ENCODE peak calls at places on chromosomes 16 and 17, in ten cellular contexts. One of them, this sample, is unnamed.

GRCh38 chr16:66740010-66740409 is 11.4 kb downstream of the DYNC1LI2 start:
- DNase-seq in KBM-7: peak; percentile 74
- DNase-seq in CD14-positive monocyte: no peak
- DNase-seq in astrocyte of the spinal cord: peak; percentile 59
- DNase-seq in amniotic stem cell: no peak
- DNase-seq in COR-L47: no peak
- DNase-seq in thoracic aorta: no peak
- DNase-seq in NCI-H1048: no peak
- DNase-seq in NCI-H1092: no peak
- DNase-seq in NCI-H1105 treated with DMSO at 0.1 percent for 48 hours: peak; percentile 10
- DNase-seq in this sample: no peak

GRCh38 chr16:29757950-29758466 is 12.2 kb upstream of the C16orf54 start:
- DNase-seq in KBM-7: peak; percentile 37
- DNase-seq in CD14-positive monocyte: no peak
- DNase-seq in astrocyte of the spinal cord: peak; percentile 36
- DNase-seq in amniotic stem cell: peak; percentile 32
- DNase-seq in COR-L47: no peak
- DNase-seq in thoracic aorta: no peak
- DNase-seq in NCI-H1048: no peak
- DNase-seq in NCI-H1092: no peak
- DNase-seq in NCI-H1105 treated with DMSO at 0.1 percent for 48 hours: no peak
- DNase-seq in this sample: no peak

GRCh38 chr17:34308376-34308775 is 10.9 kb upstream of the CCL8 start:
- DNase-seq in KBM-7: no peak
- DNase-seq in CD14-positive monocyte: no peak
- DNase-seq in astrocyte of the spinal cord: no peak
- DNase-seq in amniotic stem cell: no peak
- DNase-seq in COR-L47: no peak
- DNase-seq in thoracic aorta: no peak
- DNase-seq in NCI-H1048: no peak
- DNase-seq in NCI-H1092: no peak
- DNase-seq in NCI-H1105 treated with DMSO at 0.1 percent for 48 hours: no peak
- DNase-seq in this sample: no peak

GRCh38 chr17:63524051-63524450 is 893 bp downstream of the KCNH6 start:
- DNase-seq in KBM-7: no peak
- DNase-seq in CD14-positive monocyte: no peak
- DNase-seq in astrocyte of the spinal cord: no peak
- DNase-seq in amniotic stem cell: no peak
- DNase-seq in COR-L47: no peak
- DNase-seq in thoracic aorta: no peak
- DNase-seq in NCI-H1048: no peak
- DNase-seq in NCI-H1092: no peak
- DNase-seq in NCI-H1105 treated with DMSO at 0.1 percent for 48 hours: no peak
- DNase-seq in this sample: no peak

GRCh38 chr17:80187493-80187892 is 17.7 kb downstream of the CARD14 start:
- DNase-seq in KBM-7: no peak
- DNase-seq in CD14-positive monocyte: no peak
- DNase-seq in astrocyte of the spinal cord: no peak
- DNase-seq in amniotic stem cell: no peak
- DNase-seq in COR-L47: no peak
- DNase-seq in thoracic aorta: no peak
- DNase-seq in NCI-H1048: no peak
- DNase-seq in NCI-H1092: no peak
- DNase-seq in NCI-H1105 treated with DMSO at 0.1 percent for 48 hours: no peak
- DNase-seq in this sample: no peak

GRCh38 chr16:65547799-65548446 is 426.1 kb upstream of the CDH11 start:
- DNase-seq in KBM-7: no peak
- DNase-seq in CD14-positive monocyte: no peak
- DNase-seq in astrocyte of the spinal cord: peak; percentile 93
- DNase-seq in amniotic stem cell: peak; percentile 77
- DNase-seq in COR-L47: no peak
- DNase-seq in thoracic aorta: no peak
- DNase-seq in NCI-H1048: no peak
- DNase-seq in NCI-H1092: no peak
- DNase-seq in NCI-H1105 treated with DMSO at 0.1 percent for 48 hours: no peak
- DNase-seq in this sample: no peak

GRCh38 chr16:15404792-15405191 is 9.2 kb downstream of the MPV17L start:
- DNase-seq in KBM-7: no peak
- DNase-seq in CD14-positive monocyte: peak; percentile 71
- DNase-seq in astrocyte of the spinal cord: no peak
- DNase-seq in amniotic stem cell: no peak
- DNase-seq in COR-L47: no peak
- DNase-seq in thoracic aorta: no peak
- DNase-seq in NCI-H1048: no peak
- DNase-seq in NCI-H1092: no peak
- DNase-seq in NCI-H1105 treated with DMSO at 0.1 percent for 48 hours: no peak
- DNase-seq in this sample: no peak

GRCh38 chr16:51321251-51321650 is 170.2 kb upstream of the SALL1 start:
- DNase-seq in KBM-7: no peak
- DNase-seq in CD14-positive monocyte: no peak
- DNase-seq in astrocyte of the spinal cord: peak; percentile 25
- DNase-seq in amniotic stem cell: no peak
- DNase-seq in COR-L47: no peak
- DNase-seq in thoracic aorta: no peak
- DNase-seq in NCI-H1048: no peak
- DNase-seq in NCI-H1092: no peak
- DNase-seq in NCI-H1105 treated with DMSO at 0.1 percent for 48 hours: no peak
- DNase-seq in this sample: no peak

GRCh38 chr16:87560428-87561199 is 41.7 kb upstream of the JPH3 start:
- DNase-seq in KBM-7: peak; percentile 62
- DNase-seq in CD14-positive monocyte: no peak
- DNase-seq in astrocyte of the spinal cord: no peak
- DNase-seq in amniotic stem cell: no peak
- DNase-seq in COR-L47: peak; percentile 14
- DNase-seq in thoracic aorta: no peak
- DNase-seq in NCI-H1048: no peak
- DNase-seq in NCI-H1092: no peak
- DNase-seq in NCI-H1105 treated with DMSO at 0.1 percent for 48 hours: no peak
- DNase-seq in this sample: no peak

GRCh38 chr17:27741361-27741861 is 58.9 kb downstream of the NOS2 start:
- DNase-seq in KBM-7: no peak
- DNase-seq in CD14-positive monocyte: no peak
- DNase-seq in astrocyte of the spinal cord: no peak
- DNase-seq in amniotic stem cell: no peak
- DNase-seq in COR-L47: no peak
- DNase-seq in thoracic aorta: no peak
- DNase-seq in NCI-H1048: no peak
- DNase-seq in NCI-H1092: no peak
- DNase-seq in NCI-H1105 treated with DMSO at 0.1 percent for 48 hours: no peak
- DNase-seq in this sample: no peak

GRCh38 chr16:21263640-21264211 is 14.4 kb downstream of the CRYM start:
- DNase-seq in KBM-7: no peak
- DNase-seq in CD14-positive monocyte: no peak
- DNase-seq in astrocyte of the spinal cord: peak; percentile 17
- DNase-seq in amniotic stem cell: no peak
- DNase-seq in COR-L47: no peak
- DNase-seq in thoracic aorta: no peak
- DNase-seq in NCI-H1048: no peak
- DNase-seq in NCI-H1092: no peak
- DNase-seq in NCI-H1105 treated with DMSO at 0.1 percent for 48 hours: no peak
- DNase-seq in this sample: no peak

GRCh38 chr16:84277244-84277823 is 17.3 kb upstream of the WFDC1 start:
- DNase-seq in KBM-7: peak; percentile 59
- DNase-seq in CD14-positive monocyte: no peak
- DNase-seq in astrocyte of the spinal cord: peak; percentile 44
- DNase-seq in amniotic stem cell: peak; percentile 16
- DNase-seq in COR-L47: peak; percentile 36
- DNase-seq in thoracic aorta: no peak
- DNase-seq in NCI-H1048: peak; percentile 14
- DNase-seq in NCI-H1092: peak; percentile 56
- DNase-seq in NCI-H1105 treated with DMSO at 0.1 percent for 48 hours: peak; percentile 17
- DNase-seq in this sample: no peak

GRCh38 chr17:350706-351435 is 1.7 kb downstream of the RPH3AL start:
- DNase-seq in KBM-7: peak; percentile 74
- DNase-seq in CD14-positive monocyte: no peak
- DNase-seq in astrocyte of the spinal cord: no peak
- DNase-seq in amniotic stem cell: no peak
- DNase-seq in COR-L47: no peak
- DNase-seq in thoracic aorta: no peak
- DNase-seq in NCI-H1048: no peak
- DNase-seq in NCI-H1092: no peak
- DNase-seq in NCI-H1105 treated with DMSO at 0.1 percent for 48 hours: no peak
- DNase-seq in this sample: no peak

This sample was measured in NCI-H1417 treated with DMSO at 0.1 percent for 48 hours.